ENCODE peak calls at places on chromosomes 4 and X, in seven cellular contexts. M is A549, B is sigmoid colon, I is breast epithelium, S is IMR-90, P is suprapubic skin, O is H1. X is an unnamed sample.

GRCh38 chr4:85058551-85058950 is 92.1 kb upstream of the WDFY3 start:
- DNase-seq in M (no peak), B (no peak), I (no peak), S (peak; percentile 8), P (no peak), O (no peak), X (no peak)

GRCh38 chrX:12137982-12138365 is 299 bp upstream of the FRMPD4 start:
- DNase-seq in M (no peak), B (no peak), I (no peak), S (no peak), P (no peak), O (peak; percentile 50), X (no peak)

GRCh38 chr4:185243879-185244278 is 34.5 kb downstream of the SNX25 start:
- DNase-seq in M (no peak), B (no peak), I (no peak), S (no peak), P (no peak), O (no peak), X (no peak)

GRCh38 chr4:102345795-102346100 is 466 bp upstream of the SLC39A8 start:
- DNase-seq in M (no peak), B (no peak), I (no peak), S (no peak), P (no peak), O (no peak), X (no peak)

GRCh38 chrX:133660356-133660755 is 245.1 kb upstream of the GPC4 start:
- DNase-seq in M (no peak), B (no peak), I (no peak), S (peak; percentile 48), P (no peak), O (no peak), X (no peak)

GRCh38 chr4:53908661-53909078 is 155.7 kb downstream of the CHIC2 start:
- DNase-seq in M (peak; percentile 57), B (peak; percentile 72), I (no peak), S (peak; percentile 97), P (no peak), O (no peak), X (peak; percentile 29)

GRCh38 chrX:41317487-41318208 is 16.3 kb upstream of the DDX3X start:
- DNase-seq in M (no peak), B (no peak), I (no peak), S (no peak), P (no peak), O (no peak), X (no peak)

GRCh38 chr4:158020175-158020574 is 152.7 kb downstream of the GASK1B start:
- DNase-seq in M (peak; percentile 10), B (peak; percentile 80), I (no peak), S (peak; percentile 96), P (no peak), O (no peak), X (no peak)

GRCh38 chr4:1093391-1094335 is 19.7 kb downstream of the RNF212 start:
- DNase-seq in M (no peak), B (no peak), I (peak; percentile 33), S (no peak), P (peak; percentile 55), O (no peak), X (no peak)

GRCh38 chrX:9804444-9804843 is 18.2 kb downstream of the SHROOM2 start:
- DNase-seq in M (no peak), B (no peak), I (no peak), S (no peak), P (no peak), O (no peak), X (no peak)

GRCh38 chr4:128513664-128514484 is 226.3 kb upstream of the PGRMC2 start:
- DNase-seq in M (no peak), B (no peak), I (no peak), S (peak; percentile 61), P (no peak), O (no peak), X (no peak)

GRCh38 chr4:15776871-15777648 is 1.1 kb upstream of the CD38 start:
- DNase-seq in M (no peak), B (no peak), I (no peak), S (no peak), P (no peak), O (no peak), X (no peak)

GRCh38 chr4:184843984-184844554 is 18.3 kb upstream of the ACSL1 start:
- DNase-seq in M (no peak), B (no peak), I (no peak), S (no peak), P (no peak), O (no peak), X (no peak)

GRCh38 chr4:26356067-26356466 is 35.3 kb downstream of the RBPJ start:
- DNase-seq in M (no peak), B (no peak), I (no peak), S (peak; percentile 40), P (no peak), O (no peak), X (peak; percentile 49)

GRCh38 chrX:141278306-141278705 is 36.0 kb upstream of the SPANXC start:
- DNase-seq in M (no peak), B (no peak), I (no peak), S (peak; percentile 6), P (no peak), O (peak; percentile 41), X (peak; percentile 3)

GRCh38 chrX:44873415-44874270 is 655 bp downstream of the KDM6A start:
- DNase-seq in M (no peak), B (peak; percentile 81), I (peak; percentile 50), S (peak; percentile 44), P (peak; percentile 78), O (peak; percentile 46), X (peak; percentile 47)

GRCh38 chrX:13825178-13825762 is 8.4 kb upstream of the GPM6B start:
- DNase-seq in M (no peak), B (no peak), I (no peak), S (no peak), P (no peak), O (no peak), X (peak; percentile 19)

GRCh38 chr4:112956458-112956857 is 93.0 kb upstream of the ANK2 start:
- DNase-seq in M (no peak), B (no peak), I (no peak), S (no peak), P (no peak), O (no peak), X (no peak)

DNA sequence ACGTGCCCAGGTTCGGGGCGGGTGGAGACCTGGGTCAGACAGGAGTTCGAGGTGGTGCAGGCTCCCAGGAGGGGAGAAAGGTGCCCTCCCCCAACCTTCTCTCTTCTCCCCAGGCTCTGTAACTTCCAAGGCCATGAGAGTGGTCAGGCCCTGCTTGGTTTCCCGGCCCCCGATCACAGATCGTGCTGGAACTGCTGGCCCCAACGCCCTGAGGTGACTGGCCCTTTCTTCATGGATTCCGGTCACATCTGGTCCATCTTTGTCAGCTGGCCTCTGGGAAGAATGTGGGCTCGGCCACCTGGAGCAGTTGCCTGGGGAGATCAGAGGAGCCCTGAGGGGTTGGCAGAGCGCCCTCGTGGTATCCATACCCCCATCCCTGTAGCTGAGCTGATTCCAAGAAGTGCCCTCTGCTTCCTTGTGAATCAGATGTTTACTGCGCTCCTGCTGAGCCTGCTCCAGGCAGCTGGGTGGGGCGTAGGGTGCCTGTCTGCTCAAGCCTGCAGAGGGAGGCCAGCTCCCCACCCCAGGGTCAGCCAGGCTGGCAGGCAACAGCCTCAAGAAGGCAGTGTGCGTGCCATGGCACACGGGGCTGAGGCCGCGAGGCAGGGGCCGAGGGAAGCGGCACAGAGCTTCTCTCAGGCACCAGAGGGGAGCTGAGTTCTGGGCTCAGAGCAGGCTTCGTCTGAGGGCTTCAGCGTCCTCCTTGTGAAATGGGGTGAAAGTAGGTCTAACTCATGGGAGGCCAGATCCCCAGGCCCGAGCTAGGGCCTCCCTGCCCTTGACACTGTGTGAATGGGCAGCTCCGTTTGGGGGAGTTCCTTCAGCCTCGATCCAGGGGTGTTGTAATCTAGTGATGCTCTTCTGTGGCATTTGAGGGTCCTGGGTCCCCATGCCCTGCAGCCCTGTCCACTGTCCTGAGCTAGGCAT is 3.6 kb downstream of the SH3BP2 start:
- DNase-seq in M (no peak), B (peak; percentile 70), I (peak; percentile 75), S (peak; percentile 52), P (peak; percentile 78), O (no peak), X (peak; percentile 79)
- TF ChIP-seq POLR2A in M (peak; percentile 35), B (no peak), I (no peak), S (no peak), P (no peak), O (no peak), X (no peak)

GRCh38 chrX:128807367-128807766 is 715.9 kb downstream of the SMARCA1 start:
- DNase-seq in M (no peak), B (no peak), I (no peak), S (no peak), P (no peak), O (no peak), X (no peak)
- TF ChIP-seq POLR2A in M (no peak), B (no peak), I (no peak), S (no peak), P (no peak), O (no peak), X (no peak)

DNA sequence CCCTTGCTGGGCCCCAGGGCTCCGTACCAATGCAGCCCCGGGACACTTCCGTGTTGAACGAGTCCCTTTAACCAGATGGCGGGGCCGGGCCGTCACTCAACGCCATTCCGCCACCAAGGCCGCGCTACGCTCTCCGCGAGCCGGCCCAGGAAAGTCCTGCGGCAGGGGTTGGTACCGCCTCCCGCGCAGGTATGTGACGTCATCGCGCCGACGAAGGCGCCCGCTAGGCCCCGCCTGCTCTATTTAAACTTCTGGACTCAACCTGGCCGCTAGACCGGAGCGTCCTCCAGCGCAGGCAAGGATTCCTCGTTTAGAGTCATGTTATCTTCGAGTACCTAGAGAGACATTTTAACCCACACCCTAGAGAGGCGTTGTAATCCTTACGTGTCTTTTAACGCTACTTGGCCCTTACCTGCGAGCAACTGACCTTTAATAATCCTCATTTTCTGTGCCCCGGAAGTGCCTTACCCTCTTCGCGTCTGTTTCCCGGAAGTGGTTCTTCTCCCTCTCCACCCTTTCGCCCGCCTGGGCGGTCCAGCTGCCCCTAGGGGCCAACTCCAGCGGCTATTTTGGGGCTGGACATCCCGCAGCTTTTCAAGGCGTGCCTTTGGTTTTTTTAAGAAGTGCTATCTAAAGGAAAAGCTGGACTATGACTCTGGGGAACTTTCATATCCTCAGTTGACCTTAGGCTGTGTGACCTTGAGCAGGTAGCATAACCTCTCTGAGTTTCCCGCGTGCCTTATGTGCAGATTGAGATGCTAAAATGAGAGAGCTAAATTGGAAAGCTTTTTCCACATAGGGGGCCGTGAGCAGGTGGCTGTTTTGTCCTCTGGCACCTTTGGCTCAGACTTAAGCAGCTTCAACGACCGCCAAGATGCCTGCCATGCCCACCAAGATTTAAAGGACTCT is at the start of gene PNPLA4:
- DNase-seq in M (peak; percentile 55), B (peak; percentile 85), I (peak; percentile 76), S (peak; percentile 64), P (peak; percentile 82), O (peak; percentile 85), X (peak; percentile 81)
- TF ChIP-seq POLR2A in M (peak; percentile 39), B (no peak), I (no peak), S (peak; percentile 48), P (peak; percentile 39), O (peak; percentile 88), X (peak; percentile 79)

DNA sequence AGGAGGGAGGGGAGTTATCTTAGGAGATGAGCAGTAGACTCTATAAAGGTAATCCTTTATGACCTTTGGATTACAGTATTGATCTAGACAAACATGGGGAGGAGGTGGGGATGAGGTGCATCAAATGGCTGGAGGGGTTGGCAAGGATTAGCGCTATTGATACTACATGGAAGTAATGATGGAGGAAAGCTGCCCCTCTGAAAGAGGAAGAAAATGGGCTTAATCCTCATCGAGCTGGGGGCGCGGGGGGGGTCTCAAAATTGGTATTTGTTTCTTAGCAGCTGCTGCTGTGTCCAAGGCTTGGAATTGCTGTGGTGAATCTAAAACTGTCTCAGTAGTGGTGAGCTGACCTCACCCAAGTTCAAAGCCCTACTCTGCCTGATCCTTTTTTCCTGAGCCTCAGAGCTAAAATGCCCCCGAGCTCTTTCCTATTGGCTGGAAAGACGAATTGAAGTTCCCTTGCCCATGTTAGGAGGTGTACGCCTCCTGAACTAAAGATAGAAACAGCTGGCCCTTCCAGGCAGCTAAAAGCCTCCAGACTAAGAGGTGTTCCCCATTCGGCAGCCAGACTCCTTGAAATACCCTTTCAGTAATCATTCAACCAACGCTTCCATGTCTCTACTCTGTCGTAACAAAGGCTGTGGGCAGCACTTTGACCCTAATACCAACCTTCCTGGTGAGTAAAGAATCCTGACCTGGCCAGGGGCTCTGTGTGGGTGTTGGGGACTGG is at the start of gene ITGB1BP2:
- DNase-seq in M (no peak), B (peak; percentile 66), I (no peak), S (peak; percentile 57), P (no peak), O (no peak), X (peak; percentile 25)
- TF ChIP-seq POLR2A in M (no peak), B (peak; percentile 33), I (no peak), S (no peak), P (no peak), O (peak; percentile 28), X (no peak)

X was measured in thyroid gland.